ENCODE peak calls at places on chromosomes 11 and 22, in ten cellular contexts. One of them, this sample, is unnamed.
A peak's percentile ranks its signal among the peaks of the same experiment; 100 is the strongest.

GRCh38 chr11:20854214-20854613 is 184.8 kb downstream of the NELL1 start:
- DNase-seq in GM10248: no peak
- DNase-seq in Daoy: no peak
- DNase-seq in stimulated activated CD4-positive, alpha-beta T cell treated with anti-CD3 and anti-CD28 coated beads, Interleukin-2, amount 100 ng/mL, for 24 hours: no peak
- DNase-seq in stimulated activated CD8-positive, alpha-beta memory T cell treated with anti-CD3 and anti-CD28 coated beads, Interleukin-2, amount 100 ng/mL, for 1 hour: no peak
- DNase-seq in GM18507: no peak
- DNase-seq in KG1: no peak
- DNase-seq in Peyer's patch: no peak
- DNase-seq in 8988T: no peak
- DNase-seq in SK-N-SH: no peak
- DNase-seq in this sample: no peak

GRCh38 chr11:7874061-7874460 is 57.0 kb downstream of the OR10A6 start:
- DNase-seq in GM10248: no peak
- DNase-seq in Daoy: no peak
- DNase-seq in stimulated activated CD4-positive, alpha-beta T cell treated with anti-CD3 and anti-CD28 coated beads, Interleukin-2, amount 100 ng/mL, for 24 hours: no peak
- DNase-seq in stimulated activated CD8-positive, alpha-beta memory T cell treated with anti-CD3 and anti-CD28 coated beads, Interleukin-2, amount 100 ng/mL, for 1 hour: no peak
- DNase-seq in GM18507: no peak
- DNase-seq in KG1: no peak
- DNase-seq in Peyer's patch: no peak
- DNase-seq in 8988T: no peak
- DNase-seq in SK-N-SH: no peak
- DNase-seq in this sample: no peak

GRCh38 chr11:128621491-128622136 is 34.3 kb upstream of the ETS1 start:
- DNase-seq in GM10248: no peak
- DNase-seq in Daoy: peak; percentile 57
- DNase-seq in stimulated activated CD4-positive, alpha-beta T cell treated with anti-CD3 and anti-CD28 coated beads, Interleukin-2, amount 100 ng/mL, for 24 hours: no peak
- DNase-seq in stimulated activated CD8-positive, alpha-beta memory T cell treated with anti-CD3 and anti-CD28 coated beads, Interleukin-2, amount 100 ng/mL, for 1 hour: no peak
- DNase-seq in GM18507: no peak
- DNase-seq in KG1: no peak
- DNase-seq in Peyer's patch: no peak
- DNase-seq in 8988T: no peak
- DNase-seq in SK-N-SH: no peak
- DNase-seq in this sample: no peak

GRCh38 chr11:113106507-113106906 is 145.3 kb downstream of the NCAM1 start:
- DNase-seq in GM10248: no peak
- DNase-seq in Daoy: peak; percentile 85
- DNase-seq in stimulated activated CD4-positive, alpha-beta T cell treated with anti-CD3 and anti-CD28 coated beads, Interleukin-2, amount 100 ng/mL, for 24 hours: no peak
- DNase-seq in stimulated activated CD8-positive, alpha-beta memory T cell treated with anti-CD3 and anti-CD28 coated beads, Interleukin-2, amount 100 ng/mL, for 1 hour: no peak
- DNase-seq in GM18507: no peak
- DNase-seq in KG1: no peak
- DNase-seq in Peyer's patch: no peak
- DNase-seq in 8988T: no peak
- DNase-seq in SK-N-SH: no peak
- DNase-seq in this sample: no peak

GRCh38 chr11:26134481-26135355 is 197.2 kb upstream of the ANO3 start:
- DNase-seq in GM10248: no peak
- DNase-seq in Daoy: no peak
- DNase-seq in stimulated activated CD4-positive, alpha-beta T cell treated with anti-CD3 and anti-CD28 coated beads, Interleukin-2, amount 100 ng/mL, for 24 hours: no peak
- DNase-seq in stimulated activated CD8-positive, alpha-beta memory T cell treated with anti-CD3 and anti-CD28 coated beads, Interleukin-2, amount 100 ng/mL, for 1 hour: no peak
- DNase-seq in GM18507: no peak
- DNase-seq in KG1: no peak
- DNase-seq in Peyer's patch: no peak
- DNase-seq in 8988T: no peak
- DNase-seq in SK-N-SH: peak; percentile 9
- DNase-seq in this sample: no peak

GRCh38 chr11:65482306-65482850 is 16.5 kb upstream of the MALAT1 start:
- DNase-seq in GM10248: no peak
- DNase-seq in Daoy: no peak
- DNase-seq in stimulated activated CD4-positive, alpha-beta T cell treated with anti-CD3 and anti-CD28 coated beads, Interleukin-2, amount 100 ng/mL, for 24 hours: no peak
- DNase-seq in stimulated activated CD8-positive, alpha-beta memory T cell treated with anti-CD3 and anti-CD28 coated beads, Interleukin-2, amount 100 ng/mL, for 1 hour: no peak
- DNase-seq in GM18507: no peak
- DNase-seq in KG1: no peak
- DNase-seq in Peyer's patch: no peak
- DNase-seq in 8988T: no peak
- DNase-seq in SK-N-SH: no peak
- DNase-seq in this sample: no peak

GRCh38 chr11:1701041-1701807 is 4.2 kb downstream of the KRTAP5-6 start:
- DNase-seq in GM10248: no peak
- DNase-seq in Daoy: no peak
- DNase-seq in stimulated activated CD4-positive, alpha-beta T cell treated with anti-CD3 and anti-CD28 coated beads, Interleukin-2, amount 100 ng/mL, for 24 hours: no peak
- DNase-seq in stimulated activated CD8-positive, alpha-beta memory T cell treated with anti-CD3 and anti-CD28 coated beads, Interleukin-2, amount 100 ng/mL, for 1 hour: no peak
- DNase-seq in GM18507: no peak
- DNase-seq in KG1: no peak
- DNase-seq in Peyer's patch: no peak
- DNase-seq in 8988T: no peak
- DNase-seq in SK-N-SH: no peak
- DNase-seq in this sample: no peak

GRCh38 chr11:72221386-72221785 is 3.2 kb upstream of the INPPL1 start:
- DNase-seq in GM10248: peak; percentile 7
- DNase-seq in Daoy: no peak
- DNase-seq in stimulated activated CD4-positive, alpha-beta T cell treated with anti-CD3 and anti-CD28 coated beads, Interleukin-2, amount 100 ng/mL, for 24 hours: no peak
- DNase-seq in stimulated activated CD8-positive, alpha-beta memory T cell treated with anti-CD3 and anti-CD28 coated beads, Interleukin-2, amount 100 ng/mL, for 1 hour: no peak
- DNase-seq in GM18507: no peak
- DNase-seq in KG1: no peak
- DNase-seq in Peyer's patch: peak; percentile 55
- DNase-seq in 8988T: no peak
- DNase-seq in SK-N-SH: no peak
- DNase-seq in this sample: no peak

GRCh38 chr11:126083829-126084607 is 21.4 kb upstream of the CDON start:
- DNase-seq in GM10248: no peak
- DNase-seq in Daoy: no peak
- DNase-seq in stimulated activated CD4-positive, alpha-beta T cell treated with anti-CD3 and anti-CD28 coated beads, Interleukin-2, amount 100 ng/mL, for 24 hours: peak; percentile 20
- DNase-seq in stimulated activated CD8-positive, alpha-beta memory T cell treated with anti-CD3 and anti-CD28 coated beads, Interleukin-2, amount 100 ng/mL, for 1 hour: no peak
- DNase-seq in GM18507: no peak
- DNase-seq in KG1: no peak
- DNase-seq in Peyer's patch: no peak
- DNase-seq in 8988T: no peak
- DNase-seq in SK-N-SH: peak; percentile 51
- DNase-seq in this sample: no peak

GRCh38 chr11:64267207-64267945 is 16.0 kb downstream of the PLCB3 start:
- DNase-seq in GM10248: no peak
- DNase-seq in Daoy: no peak
- DNase-seq in stimulated activated CD4-positive, alpha-beta T cell treated with anti-CD3 and anti-CD28 coated beads, Interleukin-2, amount 100 ng/mL, for 24 hours: no peak
- DNase-seq in stimulated activated CD8-positive, alpha-beta memory T cell treated with anti-CD3 and anti-CD28 coated beads, Interleukin-2, amount 100 ng/mL, for 1 hour: no peak
- DNase-seq in GM18507: no peak
- DNase-seq in KG1: no peak
- DNase-seq in Peyer's patch: no peak
- DNase-seq in 8988T: no peak
- DNase-seq in SK-N-SH: no peak
- DNase-seq in this sample: no peak

GRCh38 chr11:655036-655726 is 18.1 kb downstream of the DRD4 start:
- DNase-seq in GM10248: no peak
- DNase-seq in Daoy: no peak
- DNase-seq in stimulated activated CD4-positive, alpha-beta T cell treated with anti-CD3 and anti-CD28 coated beads, Interleukin-2, amount 100 ng/mL, for 24 hours: no peak
- DNase-seq in stimulated activated CD8-positive, alpha-beta memory T cell treated with anti-CD3 and anti-CD28 coated beads, Interleukin-2, amount 100 ng/mL, for 1 hour: no peak
- DNase-seq in GM18507: no peak
- DNase-seq in KG1: no peak
- DNase-seq in Peyer's patch: no peak
- DNase-seq in 8988T: no peak
- DNase-seq in SK-N-SH: no peak
- DNase-seq in this sample: no peak

GRCh38 chr11:120931057-120931779 is 92.7 kb upstream of the TBCEL start:
- DNase-seq in GM10248: no peak
- DNase-seq in Daoy: no peak
- DNase-seq in stimulated activated CD4-positive, alpha-beta T cell treated with anti-CD3 and anti-CD28 coated beads, Interleukin-2, amount 100 ng/mL, for 24 hours: no peak
- DNase-seq in stimulated activated CD8-positive, alpha-beta memory T cell treated with anti-CD3 and anti-CD28 coated beads, Interleukin-2, amount 100 ng/mL, for 1 hour: no peak
- DNase-seq in GM18507: no peak
- DNase-seq in KG1: no peak
- DNase-seq in Peyer's patch: no peak
- DNase-seq in 8988T: no peak
- DNase-seq in SK-N-SH: no peak
- DNase-seq in this sample: no peak

GRCh38 chr11:65421204-65422103 is 1.1 kb upstream of the NEAT1 start:
- DNase-seq in GM10248: no peak
- DNase-seq in Daoy: peak; percentile 96
- DNase-seq in stimulated activated CD4-positive, alpha-beta T cell treated with anti-CD3 and anti-CD28 coated beads, Interleukin-2, amount 100 ng/mL, for 24 hours: peak; percentile 81
- DNase-seq in stimulated activated CD8-positive, alpha-beta memory T cell treated with anti-CD3 and anti-CD28 coated beads, Interleukin-2, amount 100 ng/mL, for 1 hour: peak; percentile 80
- DNase-seq in GM18507: no peak
- DNase-seq in KG1: peak; percentile 86
- DNase-seq in Peyer's patch: peak; percentile 92
- DNase-seq in 8988T: no peak
- DNase-seq in SK-N-SH: peak; percentile 59
- DNase-seq in this sample: peak; percentile 94

GRCh38 chr11:31958086-31958735 is 132.7 kb upstream of the RCN1 start:
- DNase-seq in GM10248: peak; percentile 77
- DNase-seq in Daoy: peak; percentile 63
- DNase-seq in stimulated activated CD4-positive, alpha-beta T cell treated with anti-CD3 and anti-CD28 coated beads, Interleukin-2, amount 100 ng/mL, for 24 hours: peak; percentile 77
- DNase-seq in stimulated activated CD8-positive, alpha-beta memory T cell treated with anti-CD3 and anti-CD28 coated beads, Interleukin-2, amount 100 ng/mL, for 1 hour: peak; percentile 13
- DNase-seq in GM18507: peak; percentile 50
- DNase-seq in KG1: peak; percentile 3
- DNase-seq in Peyer's patch: peak; percentile 25
- DNase-seq in 8988T: peak; percentile 73
- DNase-seq in SK-N-SH: peak; percentile 60
- DNase-seq in this sample: peak; percentile 71

GRCh38 chr11:72831521-72832300 is 17.5 kb downstream of the ATG16L2 start:
- DNase-seq in GM10248: no peak
- DNase-seq in Daoy: peak; percentile 75
- DNase-seq in stimulated activated CD4-positive, alpha-beta T cell treated with anti-CD3 and anti-CD28 coated beads, Interleukin-2, amount 100 ng/mL, for 24 hours: peak; percentile 69
- DNase-seq in stimulated activated CD8-positive, alpha-beta memory T cell treated with anti-CD3 and anti-CD28 coated beads, Interleukin-2, amount 100 ng/mL, for 1 hour: no peak
- DNase-seq in GM18507: no peak
- DNase-seq in KG1: peak; percentile 41
- DNase-seq in Peyer's patch: peak; percentile 62
- DNase-seq in 8988T: peak; percentile 85
- DNase-seq in SK-N-SH: peak; percentile 88
- DNase-seq in this sample: peak; percentile 89

GRCh38 chr11:118917488-118918127 is 8.1 kb downstream of the BCL9L start:
- DNase-seq in GM10248: no peak
- DNase-seq in Daoy: peak; percentile 73
- DNase-seq in stimulated activated CD4-positive, alpha-beta T cell treated with anti-CD3 and anti-CD28 coated beads, Interleukin-2, amount 100 ng/mL, for 24 hours: peak; percentile 66
- DNase-seq in stimulated activated CD8-positive, alpha-beta memory T cell treated with anti-CD3 and anti-CD28 coated beads, Interleukin-2, amount 100 ng/mL, for 1 hour: no peak
- DNase-seq in GM18507: no peak
- DNase-seq in KG1: no peak
- DNase-seq in Peyer's patch: no peak
- DNase-seq in 8988T: no peak
- DNase-seq in SK-N-SH: no peak
- DNase-seq in this sample: peak; percentile 87

GRCh38 chr11:3920148-3920852 is 64.8 kb downstream of the STIM1 start:
- DNase-seq in GM10248: no peak
- DNase-seq in Daoy: peak; percentile 79
- DNase-seq in stimulated activated CD4-positive, alpha-beta T cell treated with anti-CD3 and anti-CD28 coated beads, Interleukin-2, amount 100 ng/mL, for 24 hours: peak; percentile 77
- DNase-seq in stimulated activated CD8-positive, alpha-beta memory T cell treated with anti-CD3 and anti-CD28 coated beads, Interleukin-2, amount 100 ng/mL, for 1 hour: peak; percentile 56
- DNase-seq in GM18507: no peak
- DNase-seq in KG1: no peak
- DNase-seq in Peyer's patch: no peak
- DNase-seq in 8988T: no peak
- DNase-seq in SK-N-SH: no peak
- DNase-seq in this sample: no peak

GRCh38 chr11:86951706-86952105 is 3.5 kb downstream of the FZD4 start:
- DNase-seq in GM10248: no peak
- DNase-seq in Daoy: no peak
- DNase-seq in stimulated activated CD4-positive, alpha-beta T cell treated with anti-CD3 and anti-CD28 coated beads, Interleukin-2, amount 100 ng/mL, for 24 hours: no peak
- DNase-seq in stimulated activated CD8-positive, alpha-beta memory T cell treated with anti-CD3 and anti-CD28 coated beads, Interleukin-2, amount 100 ng/mL, for 1 hour: no peak
- DNase-seq in GM18507: no peak
- DNase-seq in KG1: no peak
- DNase-seq in Peyer's patch: no peak
- DNase-seq in 8988T: no peak
- DNase-seq in SK-N-SH: no peak
- DNase-seq in this sample: no peak

GRCh38 chr11:27052668-27053067 is 12.1 kb downstream of the BBOX1 start:
- DNase-seq in GM10248: no peak
- DNase-seq in Daoy: no peak
- DNase-seq in stimulated activated CD4-positive, alpha-beta T cell treated with anti-CD3 and anti-CD28 coated beads, Interleukin-2, amount 100 ng/mL, for 24 hours: no peak
- DNase-seq in stimulated activated CD8-positive, alpha-beta memory T cell treated with anti-CD3 and anti-CD28 coated beads, Interleukin-2, amount 100 ng/mL, for 1 hour: no peak
- DNase-seq in GM18507: no peak
- DNase-seq in KG1: no peak
- DNase-seq in Peyer's patch: no peak
- DNase-seq in 8988T: no peak
- DNase-seq in SK-N-SH: no peak
- DNase-seq in this sample: no peak

GRCh38 chr11:125945797-125946520 is at the start of gene VSIG10L2:
- DNase-seq in GM10248: no peak
- DNase-seq in Daoy: no peak
- DNase-seq in stimulated activated CD4-positive, alpha-beta T cell treated with anti-CD3 and anti-CD28 coated beads, Interleukin-2, amount 100 ng/mL, for 24 hours: no peak
- DNase-seq in stimulated activated CD8-positive, alpha-beta memory T cell treated with anti-CD3 and anti-CD28 coated beads, Interleukin-2, amount 100 ng/mL, for 1 hour: no peak
- DNase-seq in GM18507: no peak
- DNase-seq in KG1: no peak
- DNase-seq in Peyer's patch: no peak
- DNase-seq in 8988T: no peak
- DNase-seq in SK-N-SH: no peak
- DNase-seq in this sample: no peak

GRCh38 chr22:45785458-45785857 is 113.8 kb downstream of the ATXN10 start:
- DNase-seq in GM10248: peak; percentile 35
- DNase-seq in Daoy: no peak
- DNase-seq in stimulated activated CD4-positive, alpha-beta T cell treated with anti-CD3 and anti-CD28 coated beads, Interleukin-2, amount 100 ng/mL, for 24 hours: no peak
- DNase-seq in stimulated activated CD8-positive, alpha-beta memory T cell treated with anti-CD3 and anti-CD28 coated beads, Interleukin-2, amount 100 ng/mL, for 1 hour: no peak
- DNase-seq in GM18507: no peak
- DNase-seq in KG1: no peak
- DNase-seq in Peyer's patch: no peak
- DNase-seq in 8988T: no peak
- DNase-seq in SK-N-SH: no peak
- DNase-seq in this sample: no peak

GRCh38 chr11:69965821-69966582 is 112.1 kb upstream of the ANO1 start:
- DNase-seq in GM10248: no peak
- DNase-seq in Daoy: no peak
- DNase-seq in stimulated activated CD4-positive, alpha-beta T cell treated with anti-CD3 and anti-CD28 coated beads, Interleukin-2, amount 100 ng/mL, for 24 hours: no peak
- DNase-seq in stimulated activated CD8-positive, alpha-beta memory T cell treated with anti-CD3 and anti-CD28 coated beads, Interleukin-2, amount 100 ng/mL, for 1 hour: no peak
- DNase-seq in GM18507: no peak
- DNase-seq in KG1: no peak
- DNase-seq in Peyer's patch: no peak
- DNase-seq in 8988T: no peak
- DNase-seq in SK-N-SH: no peak
- DNase-seq in this sample: peak; percentile 33

GRCh38 chr11:68381716-68382115 is 69.3 kb downstream of the LRP5 start:
- DNase-seq in GM10248: no peak
- DNase-seq in Daoy: no peak
- DNase-seq in stimulated activated CD4-positive, alpha-beta T cell treated with anti-CD3 and anti-CD28 coated beads, Interleukin-2, amount 100 ng/mL, for 24 hours: no peak
- DNase-seq in stimulated activated CD8-positive, alpha-beta memory T cell treated with anti-CD3 and anti-CD28 coated beads, Interleukin-2, amount 100 ng/mL, for 1 hour: no peak
- DNase-seq in GM18507: no peak
- DNase-seq in KG1: no peak
- DNase-seq in Peyer's patch: no peak
- DNase-seq in 8988T: no peak
- DNase-seq in SK-N-SH: peak; percentile 51
- DNase-seq in this sample: no peak

GRCh38 chr11:33747969-33748368 is 11.7 kb upstream of the CD59 start:
- DNase-seq in GM10248: no peak
- DNase-seq in Daoy: no peak
- DNase-seq in stimulated activated CD4-positive, alpha-beta T cell treated with anti-CD3 and anti-CD28 coated beads, Interleukin-2, amount 100 ng/mL, for 24 hours: no peak
- DNase-seq in stimulated activated CD8-positive, alpha-beta memory T cell treated with anti-CD3 and anti-CD28 coated beads, Interleukin-2, amount 100 ng/mL, for 1 hour: no peak
- DNase-seq in GM18507: no peak
- DNase-seq in KG1: no peak
- DNase-seq in Peyer's patch: no peak
- DNase-seq in 8988T: no peak
- DNase-seq in SK-N-SH: no peak
- DNase-seq in this sample: no peak

GRCh38 chr22:39457047-39457545 is 284 bp downstream of the MGAT3 start:
- DNase-seq in GM10248: peak; percentile 61
- DNase-seq in Daoy: no peak
- DNase-seq in stimulated activated CD4-positive, alpha-beta T cell treated with anti-CD3 and anti-CD28 coated beads, Interleukin-2, amount 100 ng/mL, for 24 hours: no peak
- DNase-seq in stimulated activated CD8-positive, alpha-beta memory T cell treated with anti-CD3 and anti-CD28 coated beads, Interleukin-2, amount 100 ng/mL, for 1 hour: no peak
- DNase-seq in GM18507: no peak
- DNase-seq in KG1: no peak
- DNase-seq in Peyer's patch: no peak
- DNase-seq in 8988T: no peak
- DNase-seq in SK-N-SH: peak; percentile 82
- DNase-seq in this sample: no peak

This sample was measured in mucosa of descending colon.